ENCODE peak calls at places on chromosomes 12 and 14, in four cellular contexts. One of them, this sample, is unnamed.

GRCh38 chr12:132522586-132523380 is 32.8 kb downstream of the FBRSL1 start:
- DNase-seq in GM12878: no peak
- DNase-seq in HepG2: no peak
- DNase-seq in SK-N-SH: no peak
- DNase-seq in this sample: no peak

GRCh38 chr12:41055875-41056577 is 132.1 kb upstream of the PDZRN4 start:
- DNase-seq in GM12878: no peak
- DNase-seq in HepG2: no peak
- DNase-seq in SK-N-SH: no peak
- DNase-seq in this sample: no peak

GRCh38 chr14:21200752-21201461 is 45.0 kb upstream of the OR5AU1 start:
- DNase-seq in GM12878: no peak
- DNase-seq in SK-N-SH: no peak
- DNase-seq in HepG2: no peak
- DNase-seq in this sample: no peak

GRCh38 chr12:19430988-19431387 is 8.3 kb upstream of the AEBP2 start:
- DNase-seq in SK-N-SH: no peak
- DNase-seq in GM12878: no peak
- DNase-seq in HepG2: no peak
- DNase-seq in this sample: no peak

GRCh38 chr12:65845751-65846537 is 21.7 kb downstream of the HMGA2 start:
- DNase-seq in HepG2: no peak
- DNase-seq in SK-N-SH: no peak
- DNase-seq in GM12878: no peak
- DNase-seq in this sample: no peak

GRCh38 chr14:56341766-56342418 is 223.7 kb downstream of the PELI2 start:
- DNase-seq in SK-N-SH: no peak
- DNase-seq in HepG2: no peak
- DNase-seq in GM12878: no peak
- DNase-seq in this sample: no peak

GRCh38 chr14:32230695-32231280 is 27.7 kb upstream of the RNU6-8 start:
- DNase-seq in SK-N-SH: no peak
- DNase-seq in GM12878: no peak
- DNase-seq in HepG2: no peak
- DNase-seq in this sample: no peak

GRCh38 chr12:95790912-95791849 is 617 bp upstream of the NTN4 start:
- DNase-seq in HepG2: no peak
- DNase-seq in SK-N-SH: no peak
- DNase-seq in GM12878: no peak
- DNase-seq in this sample: no peak

GRCh38 chr12:85225501-85225900 is 54.5 kb upstream of the ALX1 start:
- DNase-seq in GM12878: no peak
- DNase-seq in HepG2: no peak
- DNase-seq in SK-N-SH: no peak
- DNase-seq in this sample: no peak

GRCh38 chr12:57047981-57048380 is 1.9 kb downstream of the MYO1A start:
- DNase-seq in SK-N-SH: no peak
- DNase-seq in GM12878: no peak
- DNase-seq in HepG2: no peak
- DNase-seq in this sample: no peak

GRCh38 chr14:95509512-95509911 is 6.9 kb downstream of the SYNE3 start:
- DNase-seq in GM12878: no peak
- DNase-seq in SK-N-SH: no peak
- DNase-seq in HepG2: no peak
- DNase-seq in this sample: no peak

GRCh38 chr12:70823182-70823976 is 97.2 kb downstream of the PTPRR start:
- DNase-seq in GM12878: no peak
- DNase-seq in HepG2: no peak
- DNase-seq in SK-N-SH: no peak
- DNase-seq in this sample: no peak

GRCh38 chr14:99468836-99469592 is 11.6 kb downstream of the SETD3 start:
- DNase-seq in GM12878: no peak
- DNase-seq in HepG2: no peak
- DNase-seq in SK-N-SH: no peak
- DNase-seq in this sample: no peak

GRCh38 chr12:19171731-19172130 is 42.2 kb downstream of the PLEKHA5 start:
- DNase-seq in HepG2: no peak
- DNase-seq in SK-N-SH: no peak
- DNase-seq in GM12878: no peak
- DNase-seq in this sample: no peak

GRCh38 chr12:131413006-131413405 is 297.9 kb upstream of the SFSWAP start:
- DNase-seq in SK-N-SH: no peak
- DNase-seq in GM12878: no peak
- DNase-seq in HepG2: no peak
- DNase-seq in this sample: no peak

GRCh38 chr12:93773122-93773871 is 96.1 kb downstream of the CRADD start:
- DNase-seq in SK-N-SH: no peak
- DNase-seq in HepG2: no peak
- DNase-seq in GM12878: no peak
- DNase-seq in this sample: no peak

GRCh38 chr14:104643306-104643705 is 38.7 kb upstream of the TMEM179 start:
- DNase-seq in HepG2: no peak
- DNase-seq in SK-N-SH: no peak
- DNase-seq in GM12878: no peak
- DNase-seq in this sample: no peak

GRCh38 chr12:48110691-48111315 is 4.9 kb upstream of the SENP1 start:
- DNase-seq in SK-N-SH: no peak
- DNase-seq in HepG2: no peak
- DNase-seq in GM12878: no peak
- DNase-seq in this sample: no peak

GRCh38 chr14:52876311-52876710 is 74.5 kb downstream of the FERMT2 start:
- DNase-seq in GM12878: no peak
- DNase-seq in SK-N-SH: no peak
- DNase-seq in HepG2: no peak
- DNase-seq in this sample: no peak

GRCh38 chr12:100733817-100734593 is 60.6 kb upstream of the ANO4 start:
- DNase-seq in SK-N-SH: no peak
- DNase-seq in GM12878: no peak
- DNase-seq in HepG2: peak
- DNase-seq in this sample: no peak

GRCh38 chr14:85416771-85417170 is 113.2 kb upstream of the FLRT2 start:
- DNase-seq in SK-N-SH: no peak
- DNase-seq in HepG2: no peak
- DNase-seq in GM12878: no peak
- DNase-seq in this sample: no peak

GRCh38 chr12:116303929-116304328 is 26.4 kb upstream of the MED13L start:
- DNase-seq in SK-N-SH: no peak
- DNase-seq in GM12878: no peak
- DNase-seq in HepG2: no peak
- DNase-seq in this sample: no peak

GRCh38 chr12:77064891-77065360 is 443 bp downstream of the E2F7 start:
- DNase-seq in SK-N-SH: no peak
- DNase-seq in HepG2: no peak
- DNase-seq in GM12878: no peak
- DNase-seq in this sample: peak

GRCh38 chr14:77026166-77026929 is 2.2 kb downstream of the IRF2BPL start:
- DNase-seq in HepG2: no peak
- DNase-seq in SK-N-SH: peak
- DNase-seq in GM12878: no peak
- DNase-seq in this sample: no peak

GRCh38 chr14:58829594-58829993 is 191.8 kb downstream of the DACT1 start:
- DNase-seq in HepG2: peak
- DNase-seq in GM12878: no peak
- DNase-seq in SK-N-SH: no peak
- DNase-seq in this sample: no peak

GRCh38 chr12:69642531-69642930 is 31.8 kb upstream of the LRRC10 start:
- DNase-seq in HepG2: no peak
- DNase-seq in GM12878: no peak
- DNase-seq in SK-N-SH: no peak
- DNase-seq in this sample: no peak

GRCh38 chr14:64082837-64083236 is 211.3 kb downstream of the ESR2 start:
- DNase-seq in SK-N-SH: no peak
- DNase-seq in GM12878: no peak
- DNase-seq in HepG2: no peak
- DNase-seq in this sample: no peak

GRCh38 chr12:16165506-16165905 is 112.0 kb downstream of the SLC15A5 start:
- DNase-seq in HepG2: peak
- DNase-seq in SK-N-SH: peak
- DNase-seq in GM12878: no peak
- DNase-seq in this sample: no peak
- TF ChIP-seq YY1 in HepG2: no peak
- TF ChIP-seq YY1 in SK-N-SH: no peak
- TF ChIP-seq YY1 in GM12878: no peak
- TF ChIP-seq YY1 in this sample: no peak

DNA sequence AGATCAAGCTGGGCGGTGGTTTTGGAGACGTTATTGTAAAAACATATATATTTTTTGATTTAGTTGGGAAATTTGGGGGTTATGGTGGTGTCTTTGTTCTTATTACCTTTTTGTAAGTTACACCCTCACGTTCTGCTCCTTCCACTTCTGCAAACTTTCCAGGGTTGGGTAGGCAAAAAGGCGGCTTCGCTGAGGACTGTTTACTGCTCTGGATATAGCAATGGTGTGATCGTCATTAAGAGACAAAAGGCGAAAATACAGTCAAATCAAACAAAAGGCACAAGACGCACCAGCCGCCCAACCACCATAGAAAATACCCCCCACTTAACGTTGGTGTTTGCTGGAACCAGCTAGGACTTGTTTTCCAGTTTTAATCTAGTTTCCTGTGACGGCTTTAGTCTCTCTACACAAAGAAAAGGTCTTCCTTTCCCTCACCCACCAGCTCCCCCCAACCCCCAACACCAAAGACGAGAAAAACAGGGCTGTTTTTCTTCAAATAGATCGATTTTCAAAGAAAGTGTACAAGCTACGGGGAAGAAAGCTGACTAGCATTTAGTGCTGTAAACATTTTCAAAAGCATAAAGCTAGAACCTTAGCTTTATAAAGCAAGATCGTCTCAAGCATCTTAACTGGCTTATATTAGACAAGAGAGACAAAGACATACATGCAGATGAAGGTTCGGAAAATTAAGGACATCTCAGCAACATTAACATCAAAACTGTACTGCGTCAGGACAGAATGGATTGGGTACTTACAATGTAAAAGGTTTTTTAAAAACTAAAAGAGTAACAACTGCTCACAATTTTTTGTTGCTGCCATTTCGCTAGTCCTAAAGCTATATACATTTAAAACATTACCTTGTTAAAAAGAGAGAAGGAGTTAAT is 2.0 kb upstream of the SETD1B start:
- DNase-seq in HepG2: no peak
- DNase-seq in GM12878: no peak
- DNase-seq in SK-N-SH: no peak
- DNase-seq in this sample: peak
- TF ChIP-seq FOXM1 in HepG2: no peak
- TF ChIP-seq FOXM1 in GM12878: no peak
- TF ChIP-seq FOXM1 in SK-N-SH: no peak
- TF ChIP-seq FOXM1 in this sample: no peak

DNA sequence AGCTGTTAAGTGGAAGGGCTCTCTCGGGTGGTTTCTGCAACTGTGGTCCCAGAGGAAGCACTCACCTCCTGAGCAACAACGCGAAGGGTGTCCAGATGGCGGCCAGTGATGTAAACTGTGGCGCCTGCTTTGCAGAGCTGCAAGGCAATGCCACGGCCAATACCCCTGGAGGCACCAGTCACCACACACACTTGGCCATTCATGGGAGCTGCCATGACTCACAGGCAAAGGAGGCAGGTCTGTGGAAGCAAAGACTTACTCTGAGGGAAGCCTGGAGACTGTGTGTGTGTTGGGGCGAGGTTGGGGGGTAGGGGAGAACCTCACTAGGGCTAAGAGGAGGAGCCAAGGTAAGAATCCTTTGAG is 707 bp downstream of the DHRS1 start:
- DNase-seq in HepG2: peak
- DNase-seq in GM12878: no peak
- DNase-seq in SK-N-SH: no peak
- DNase-seq in this sample: peak
- TF ChIP-seq YY1 in HepG2: peak
- TF ChIP-seq YY1 in GM12878: no peak
- TF ChIP-seq YY1 in SK-N-SH: no peak
- TF ChIP-seq YY1 in this sample: no peak

GRCh38 chr12:114209852-114210251 is 196.1 kb downstream of the TBX5 start:
- DNase-seq in GM12878: no peak
- DNase-seq in SK-N-SH: no peak
- DNase-seq in HepG2: no peak
- DNase-seq in this sample: no peak
- TF ChIP-seq FOXM1 in GM12878: no peak
- TF ChIP-seq FOXM1 in SK-N-SH: no peak
- TF ChIP-seq FOXM1 in HepG2: no peak
- TF ChIP-seq FOXM1 in this sample: no peak

GRCh38 chr14:35046751-35047536 is 872 bp downstream of the FAM177A1 start:
- DNase-seq in HepG2: peak
- DNase-seq in GM12878: no peak
- DNase-seq in SK-N-SH: no peak
- DNase-seq in this sample: peak
- TF ChIP-seq YY1 in HepG2: peak
- TF ChIP-seq YY1 in GM12878: no peak
- TF ChIP-seq YY1 in SK-N-SH: no peak
- TF ChIP-seq YY1 in this sample: no peak

DNA sequence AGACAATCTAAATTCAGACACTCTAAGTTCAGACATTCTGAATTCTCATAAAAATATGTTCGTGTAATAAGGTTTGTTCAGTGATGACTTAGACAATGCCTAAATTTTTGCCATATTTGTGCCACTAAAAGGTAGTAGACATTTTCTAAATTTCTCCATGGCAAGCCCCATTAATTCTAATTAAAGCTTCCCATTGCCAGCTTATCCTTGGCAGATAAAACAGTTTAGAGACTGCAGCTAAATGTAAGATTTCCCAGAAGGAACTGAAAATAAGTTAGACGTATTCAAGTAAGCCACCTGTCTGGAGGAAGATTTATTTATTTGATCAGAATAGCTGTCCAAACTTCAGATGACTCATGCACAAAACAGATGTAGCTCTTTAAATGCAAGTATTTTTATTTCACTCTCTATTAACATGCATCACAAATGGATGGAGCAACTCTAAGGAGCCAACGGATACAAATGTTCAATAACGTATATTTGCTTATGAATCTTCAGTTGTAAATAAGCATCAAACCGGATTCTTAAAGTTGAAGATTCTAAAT is 130.4 kb downstream of the SLC2A13 start:
- DNase-seq in HepG2: no peak
- DNase-seq in GM12878: no peak
- DNase-seq in SK-N-SH: no peak
- DNase-seq in this sample: no peak
- TF ChIP-seq FOXM1 in HepG2: no peak
- TF ChIP-seq FOXM1 in GM12878: no peak
- TF ChIP-seq FOXM1 in SK-N-SH: no peak
- TF ChIP-seq FOXM1 in this sample: no peak

GRCh38 chr12:43957732-43958131 is 121.9 kb downstream of the TMEM117 start:
- DNase-seq in HepG2: peak
- DNase-seq in GM12878: peak
- DNase-seq in SK-N-SH: peak
- DNase-seq in this sample: peak
- TF ChIP-seq YY1 in HepG2: no peak
- TF ChIP-seq YY1 in GM12878: no peak
- TF ChIP-seq YY1 in SK-N-SH: no peak
- TF ChIP-seq YY1 in this sample: no peak

GRCh38 chr14:69090187-69090789 is 62.6 kb downstream of the DCAF5 start:
- DNase-seq in HepG2: peak
- DNase-seq in SK-N-SH: peak
- DNase-seq in GM12878: no peak
- DNase-seq in this sample: peak

GRCh38 chr14:69094481-69094880 is 58.4 kb downstream of the DCAF5 start:
- DNase-seq in GM12878: no peak
- DNase-seq in HepG2: no peak
- DNase-seq in SK-N-SH: no peak
- DNase-seq in this sample: peak

GRCh38 chr14:69093551-69094421 is 59.1 kb downstream of the DCAF5 start:
- DNase-seq in GM12878: no peak
- DNase-seq in HepG2: peak
- DNase-seq in SK-N-SH: no peak
- DNase-seq in this sample: no peak

GRCh38 chr14:69091695-69092094 is 61.2 kb downstream of the DCAF5 start:
- DNase-seq in SK-N-SH: no peak
- DNase-seq in GM12878: no peak
- DNase-seq in HepG2: no peak
- DNase-seq in this sample: no peak

GRCh38 chr14:69092840-69093422 is 60.0 kb downstream of the DCAF5 start:
- DNase-seq in HepG2: no peak
- DNase-seq in SK-N-SH: no peak
- DNase-seq in GM12878: no peak
- DNase-seq in this sample: no peak
- TF ChIP-seq FOXM1 in HepG2: no peak
- TF ChIP-seq FOXM1 in SK-N-SH: no peak
- TF ChIP-seq FOXM1 in GM12878: no peak
- TF ChIP-seq FOXM1 in this sample: no peak

This sample was measured in K562.